ENCODE peak calls at places on chromosomes 2 and 18, in six cellular contexts. One of them, this sample, is unnamed.

GRCh38 chr18:48842259-48843061 is 108.3 kb downstream of the SMAD7 start:
- DNase-seq in A549: no peak
- DNase-seq in GM12865: no peak
- DNase-seq in K562: peak
- DNase-seq in fibroblast of the aortic adventitia: no peak
- DNase-seq in BJ: no peak
- DNase-seq in this sample: no peak

GRCh38 chr2:59824314-59824713 is 729.1 kb downstream of the BCL11A start:
- DNase-seq in GM12865: no peak
- DNase-seq in BJ: no peak
- DNase-seq in fibroblast of the aortic adventitia: no peak
- DNase-seq in A549: no peak
- DNase-seq in K562: no peak
- DNase-seq in this sample: no peak

GRCh38 chr2:171706152-171706803 is 19.0 kb downstream of the DYNC1I2 start:
- DNase-seq in GM12865: peak
- DNase-seq in A549: peak
- DNase-seq in fibroblast of the aortic adventitia: peak
- DNase-seq in K562: peak
- DNase-seq in BJ: no peak
- DNase-seq in this sample: no peak

GRCh38 chr2:96823203-96823602 is 7.1 kb downstream of the CNNM3 start:
- DNase-seq in fibroblast of the aortic adventitia: peak
- DNase-seq in BJ: no peak
- DNase-seq in A549: no peak
- DNase-seq in GM12865: no peak
- DNase-seq in K562: no peak
- DNase-seq in this sample: no peak

GRCh38 chr2:228352048-228352447 is 170.6 kb upstream of the SPHKAP start:
- DNase-seq in K562: no peak
- DNase-seq in A549: no peak
- DNase-seq in BJ: no peak
- DNase-seq in fibroblast of the aortic adventitia: no peak
- DNase-seq in GM12865: no peak
- DNase-seq in this sample: no peak

GRCh38 chr2:136253288-136254004 is 135.5 kb upstream of the CXCR4 start:
- DNase-seq in K562: no peak
- DNase-seq in A549: no peak
- DNase-seq in GM12865: peak
- DNase-seq in fibroblast of the aortic adventitia: no peak
- DNase-seq in BJ: no peak
- DNase-seq in this sample: no peak

GRCh38 chr18:22468554-22468891 is 50.8 kb upstream of the CTAGE1 start:
- DNase-seq in BJ: no peak
- DNase-seq in fibroblast of the aortic adventitia: no peak
- DNase-seq in GM12865: no peak
- DNase-seq in K562: no peak
- DNase-seq in A549: no peak
- DNase-seq in this sample: no peak

GRCh38 chr2:197273485-197273884 is 37.1 kb downstream of the ANKRD44 start:
- DNase-seq in BJ: no peak
- DNase-seq in GM12865: no peak
- DNase-seq in fibroblast of the aortic adventitia: no peak
- DNase-seq in K562: no peak
- DNase-seq in A549: no peak
- DNase-seq in this sample: no peak

GRCh38 chr2:119434664-119435063 is 3.0 kb downstream of the TMEM37 start:
- DNase-seq in GM12865: no peak
- DNase-seq in fibroblast of the aortic adventitia: no peak
- DNase-seq in BJ: no peak
- DNase-seq in A549: no peak
- DNase-seq in K562: no peak
- DNase-seq in this sample: no peak

GRCh38 chr2:71482055-71482454 is 28.7 kb downstream of the DYSF start:
- DNase-seq in K562: no peak
- DNase-seq in A549: no peak
- DNase-seq in fibroblast of the aortic adventitia: no peak
- DNase-seq in GM12865: no peak
- DNase-seq in BJ: no peak
- DNase-seq in this sample: no peak

GRCh38 chr2:17030070-17030469 is 364.4 kb upstream of the CYRIA start:
- DNase-seq in BJ: no peak
- DNase-seq in fibroblast of the aortic adventitia: no peak
- DNase-seq in A549: no peak
- DNase-seq in K562: no peak
- DNase-seq in GM12865: no peak
- DNase-seq in this sample: no peak

GRCh38 chr2:46142546-46143329 is 154.5 kb upstream of the EPAS1 start:
- DNase-seq in K562: no peak
- DNase-seq in GM12865: no peak
- DNase-seq in BJ: no peak
- DNase-seq in A549: peak
- DNase-seq in fibroblast of the aortic adventitia: no peak
- DNase-seq in this sample: no peak

GRCh38 chr2:169673921-169674320 is 20.3 kb downstream of the CFAP210 start:
- DNase-seq in A549: no peak
- DNase-seq in fibroblast of the aortic adventitia: no peak
- DNase-seq in GM12865: no peak
- DNase-seq in BJ: no peak
- DNase-seq in K562: no peak
- DNase-seq in this sample: no peak

GRCh38 chr2:120239488-120240287 is 13.0 kb upstream of the RALB start:
- DNase-seq in fibroblast of the aortic adventitia: peak
- DNase-seq in K562: no peak
- DNase-seq in A549: peak
- DNase-seq in GM12865: peak
- DNase-seq in BJ: peak
- DNase-seq in this sample: peak

GRCh38 chr2:40165503-40165867 is 286.4 kb downstream of the SLC8A1 start:
- DNase-seq in K562: no peak
- DNase-seq in BJ: no peak
- DNase-seq in A549: no peak
- DNase-seq in fibroblast of the aortic adventitia: peak
- DNase-seq in GM12865: no peak
- DNase-seq in this sample: no peak

DNA sequence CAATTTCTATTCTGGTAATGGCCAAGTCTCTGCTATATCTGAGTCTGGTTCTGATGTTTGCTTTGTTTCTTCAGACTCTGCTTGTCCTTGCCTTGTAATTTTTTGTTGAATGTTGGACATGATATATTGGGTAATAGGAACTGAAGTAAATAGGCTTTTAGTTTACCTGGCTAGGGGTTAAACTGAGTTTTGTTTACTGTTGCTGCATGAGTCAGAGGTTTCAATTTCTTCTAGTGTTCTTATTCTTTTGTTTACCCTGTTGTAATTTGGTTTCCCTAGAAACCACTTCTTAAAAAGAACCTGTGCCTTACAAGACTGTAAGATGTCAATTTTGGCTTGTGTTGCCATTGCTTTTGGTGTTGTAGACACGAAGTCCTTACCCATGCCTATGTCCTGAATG is 285.0 kb upstream of the KCNH7 start:
- DNase-seq in A549: peak
- DNase-seq in GM12865: peak
- DNase-seq in fibroblast of the aortic adventitia: no peak
- DNase-seq in BJ: no peak
- DNase-seq in K562: no peak
- DNase-seq in this sample: no peak
- TF ChIP-seq CTCF in A549: no peak
- TF ChIP-seq CTCF in GM12865: no peak
- TF ChIP-seq CTCF in fibroblast of the aortic adventitia: no peak
- TF ChIP-seq CTCF in BJ: no peak
- TF ChIP-seq CTCF in K562: no peak
- TF ChIP-seq CTCF in this sample: no peak

DNA sequence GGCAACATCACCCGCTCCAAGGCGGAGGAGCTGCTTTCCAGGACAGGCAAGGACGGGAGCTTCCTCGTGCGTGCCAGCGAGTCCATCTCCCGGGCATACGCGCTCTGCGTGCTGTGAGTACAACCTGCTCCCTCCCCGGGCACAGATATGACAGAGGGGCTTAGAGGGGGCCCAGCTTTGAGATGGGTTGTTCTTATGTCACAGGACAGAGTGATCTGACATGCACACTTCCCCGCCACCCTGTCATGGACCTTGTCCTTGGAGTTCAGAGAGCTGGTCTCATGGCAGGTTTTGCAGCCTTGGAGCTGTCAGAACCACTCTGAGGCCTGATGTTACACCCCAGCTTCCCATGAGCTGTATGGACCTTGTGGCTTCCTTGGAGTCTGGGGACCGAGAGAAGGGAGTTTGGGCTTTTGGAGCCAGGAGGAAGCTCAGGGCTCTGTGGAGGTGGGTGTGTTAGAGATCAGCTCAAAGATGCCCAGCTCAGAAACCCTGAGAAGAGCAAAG is 411 bp downstream of the INPP5D start:
- DNase-seq in fibroblast of the aortic adventitia: no peak
- DNase-seq in GM12865: no peak
- DNase-seq in A549: no peak
- DNase-seq in BJ: no peak
- DNase-seq in K562: no peak
- DNase-seq in this sample: no peak
- H3K4me3 ChIP-seq in fibroblast of the aortic adventitia: no peak
- H3K4me3 ChIP-seq in GM12865: peak
- H3K4me3 ChIP-seq in A549: no peak
- H3K4me3 ChIP-seq in BJ: no peak
- H3K4me3 ChIP-seq in K562: peak
- H3K4me3 ChIP-seq in this sample: no peak

GRCh38 chr2:239826376-239826775 is 198.8 kb downstream of the NDUFA10 start:
- DNase-seq in BJ: no peak
- DNase-seq in fibroblast of the aortic adventitia: no peak
- DNase-seq in GM12865: no peak
- DNase-seq in A549: no peak
- DNase-seq in K562: no peak
- DNase-seq in this sample: no peak

GRCh38 chr2:239825705-239825979 is 199.5 kb downstream of the NDUFA10 start:
- DNase-seq in BJ: no peak
- DNase-seq in K562: no peak
- DNase-seq in A549: no peak
- DNase-seq in fibroblast of the aortic adventitia: no peak
- DNase-seq in GM12865: no peak
- DNase-seq in this sample: no peak

GRCh38 chr2:239822146-239822945 is 202.8 kb downstream of the NDUFA10 start:
- DNase-seq in A549: no peak
- DNase-seq in fibroblast of the aortic adventitia: no peak
- DNase-seq in K562: no peak
- DNase-seq in GM12865: peak
- DNase-seq in BJ: no peak
- DNase-seq in this sample: no peak

GRCh38 chr2:239824866-239825704 is 200.1 kb downstream of the NDUFA10 start:
- DNase-seq in A549: no peak
- DNase-seq in K562: peak
- DNase-seq in fibroblast of the aortic adventitia: no peak
- DNase-seq in BJ: no peak
- DNase-seq in GM12865: no peak
- DNase-seq in this sample: no peak

GRCh38 chr2:239824051-239824694 is 201.0 kb downstream of the NDUFA10 start:
- DNase-seq in fibroblast of the aortic adventitia: peak
- DNase-seq in GM12865: peak
- DNase-seq in BJ: no peak
- DNase-seq in A549: peak
- DNase-seq in K562: peak
- DNase-seq in this sample: no peak
- TF ChIP-seq CTCF in fibroblast of the aortic adventitia: no peak
- TF ChIP-seq CTCF in GM12865: peak
- TF ChIP-seq CTCF in BJ: no peak
- TF ChIP-seq CTCF in A549: peak
- TF ChIP-seq CTCF in K562: no peak
- TF ChIP-seq CTCF in this sample: no peak

GRCh38 chr18:26862084-26862483 is 3.4 kb downstream of the AQP4 start:
- DNase-seq in GM12865: no peak
- DNase-seq in A549: no peak
- DNase-seq in K562: no peak
- DNase-seq in BJ: no peak
- DNase-seq in fibroblast of the aortic adventitia: no peak
- DNase-seq in this sample: no peak

GRCh38 chr18:26865557-26865956 is at the start of gene AQP4:
- DNase-seq in fibroblast of the aortic adventitia: no peak
- DNase-seq in K562: no peak
- DNase-seq in GM12865: no peak
- DNase-seq in A549: no peak
- DNase-seq in BJ: no peak
- DNase-seq in this sample: no peak

GRCh38 chr18:26863122-26863879 is 2.2 kb downstream of the AQP4 start:
- DNase-seq in A549: peak
- DNase-seq in GM12865: no peak
- DNase-seq in fibroblast of the aortic adventitia: no peak
- DNase-seq in K562: no peak
- DNase-seq in BJ: no peak
- DNase-seq in this sample: no peak

GRCh38 chr18:26864658-26865057 is 849 bp downstream of the AQP4 start:
- DNase-seq in fibroblast of the aortic adventitia: no peak
- DNase-seq in A549: no peak
- DNase-seq in GM12865: peak
- DNase-seq in K562: no peak
- DNase-seq in BJ: no peak
- DNase-seq in this sample: no peak

DNA sequence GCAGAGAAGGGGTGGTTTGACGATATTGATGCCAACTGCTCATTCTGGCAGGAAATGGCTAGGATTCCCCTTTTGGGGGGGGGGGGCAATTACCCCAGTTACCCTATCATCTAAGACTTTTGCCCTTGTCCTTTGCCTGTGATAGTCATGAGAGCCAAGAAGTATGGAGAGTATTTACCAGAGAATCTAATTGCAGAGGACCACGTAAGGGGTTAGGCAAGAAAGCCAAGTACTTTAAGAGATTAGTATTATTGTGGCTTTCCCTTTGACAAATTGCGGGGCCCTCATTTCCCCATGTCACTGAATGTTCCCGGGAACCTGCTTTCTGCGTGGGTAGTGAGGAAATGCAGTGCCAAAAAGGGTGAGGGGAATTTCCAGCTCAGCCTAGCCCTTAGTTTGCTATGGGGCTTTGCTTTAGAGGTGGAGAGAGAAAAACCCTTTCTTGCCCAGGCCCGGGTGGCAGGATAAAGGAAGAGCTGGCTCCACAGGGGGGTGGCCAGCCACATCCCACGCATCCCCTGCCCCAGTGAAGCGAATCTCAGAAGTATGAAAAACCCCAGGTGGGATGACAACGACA is 1.5 kb downstream of the AQP4 start:
- DNase-seq in GM12865: no peak
- DNase-seq in K562: no peak
- DNase-seq in BJ: no peak
- DNase-seq in A549: no peak
- DNase-seq in fibroblast of the aortic adventitia: no peak
- DNase-seq in this sample: no peak
- H3K4me3 ChIP-seq in GM12865: no peak
- H3K4me3 ChIP-seq in K562: no peak
- H3K4me3 ChIP-seq in BJ: no peak
- H3K4me3 ChIP-seq in A549: no peak
- H3K4me3 ChIP-seq in fibroblast of the aortic adventitia: no peak
- H3K4me3 ChIP-seq in this sample: no peak